ENCODE peak calls at places on chromosome 20, in nine cellular contexts. D is CD8-positive, alpha-beta T cell; I is stimulated activated CD8-positive, alpha-beta memory T cell treated with anti-CD3 and anti-CD28 coated beads, Interleukin-7, amount 100 ng/mL, for 1 hour; G is NCI-H187; N is occipital lobe; Y is stimulated activated CD4-positive, alpha-beta T cell treated with anti-CD3 and anti-CD28 coated beads, Interleukin-1b, Interleukin-23, amount 100 ng/mL, for 24 hours; H is cardiac muscle cell; E is choroid plexus epithelial cell; O is testis. B is an unnamed sample.

GRCh38 chr20:58693226-58694006 is 816 bp downstream of the NPEPL1 start:
- DNase-seq in D (peak), I (no peak), G (no peak), N (no peak), Y (no peak), H (peak), E (no peak), O (peak), B (no peak)

GRCh38 chr20:63795178-63795830 is 35.8 kb downstream of the ZBTB46 start:
- DNase-seq in D (no peak), I (no peak), G (no peak), N (no peak), Y (no peak), H (no peak), E (no peak), O (no peak), B (no peak)

GRCh38 chr20:37519508-37520416 is 1.3 kb upstream of the NNAT start:
- DNase-seq in D (no peak), I (no peak), G (no peak), N (no peak), Y (no peak), H (peak), E (peak), O (no peak), B (no peak)

GRCh38 chr20:25056601-25057233 is 1.2 kb downstream of the ACSS1 start:
- DNase-seq in D (no peak), I (no peak), G (no peak), N (no peak), Y (no peak), H (no peak), E (no peak), O (no peak), B (no peak)

GRCh38 chr20:20568604-20569205 is 143.7 kb downstream of the RALGAPA2 start:
- DNase-seq in D (no peak), I (no peak), G (no peak), N (no peak), Y (peak), H (peak), E (peak), O (peak), B (peak)

GRCh38 chr20:62808211-62808865 is 3.7 kb downstream of the OGFR start:
- DNase-seq in D (peak), I (peak), G (no peak), N (peak), Y (peak), H (peak), E (peak), O (peak), B (peak)

GRCh38 chr20:63457737-63458136 is 14.7 kb downstream of the KCNQ2 start:
- DNase-seq in D (no peak), I (no peak), G (no peak), N (peak), Y (no peak), H (no peak), E (no peak), O (no peak), B (no peak)

GRCh38 chr20:38222923-38223742 is 37.4 kb downstream of the KIAA1755 start:
- DNase-seq in D (no peak), I (no peak), G (no peak), N (no peak), Y (no peak), H (no peak), E (no peak), O (no peak), B (no peak)

GRCh38 chr20:39019805-39020325 is 57.7 kb downstream of the DHX35 start:
- DNase-seq in D (no peak), I (no peak), G (no peak), N (no peak), Y (no peak), H (no peak), E (peak), O (no peak), B (no peak)

GRCh38 chr20:9517297-9518134 is 3.1 kb downstream of the LAMP5 start:
- DNase-seq in D (no peak), I (no peak), G (no peak), N (no peak), Y (no peak), H (no peak), E (no peak), O (no peak), B (no peak)

GRCh38 chr20:23375827-23376226 is 13.8 kb downstream of the GZF1 start:
- DNase-seq in D (no peak), I (no peak), G (no peak), N (no peak), Y (no peak), H (no peak), E (no peak), O (no peak), B (no peak)

GRCh38 chr20:4815618-4816017 is 93.9 kb downstream of the PRND start:
- DNase-seq in D (no peak), I (no peak), G (no peak), N (no peak), Y (no peak), H (no peak), E (no peak), O (no peak), B (no peak)

GRCh38 chr20:47706345-47706744 is 78.9 kb downstream of the SULF2 start:
- DNase-seq in D (no peak), I (no peak), G (no peak), N (no peak), Y (no peak), H (no peak), E (no peak), O (no peak), B (no peak)

GRCh38 chr20:44217342-44218092 is 6.9 kb upstream of the OSER1 start:
- DNase-seq in D (peak), I (no peak), G (peak), N (peak), Y (peak), H (peak), E (peak), O (peak), B (peak)

GRCh38 chr20:38148328-38149102 is 16.6 kb downstream of the TGM2 start:
- DNase-seq in D (no peak), I (no peak), G (no peak), N (no peak), Y (no peak), H (no peak), E (no peak), O (no peak), B (no peak)

GRCh38 chr20:23399568-23400241 is 21.6 kb downstream of the NAPB start:
- DNase-seq in D (no peak), I (no peak), G (no peak), N (no peak), Y (no peak), H (peak), E (peak), O (no peak), B (no peak)

GRCh38 chr20:24634855-24635254 is 165.4 kb downstream of the SYNDIG1 start:
- DNase-seq in D (no peak), I (no peak), G (no peak), N (peak), Y (no peak), H (peak), E (peak), O (peak), B (peak)

GRCh38 chr20:45320948-45321595 is 13.0 kb upstream of the MATN4 start:
- DNase-seq in D (no peak), I (no peak), G (no peak), N (no peak), Y (no peak), H (no peak), E (no peak), O (no peak), B (no peak)

GRCh38 chr20:48827880-48828733 is at the start of gene PREX1:
- DNase-seq in D (peak), I (peak), G (peak), N (peak), Y (peak), H (peak), E (peak), O (peak), B (peak)

GRCh38 chr20:24503352-24503931 is 34.0 kb downstream of the SYNDIG1 start:
- DNase-seq in D (no peak), I (no peak), G (no peak), N (peak), Y (no peak), H (peak), E (peak), O (no peak), B (peak)

B was measured in hepatocyte.